ENCODE peak calls at places on chromosomes 4 and X, in five cellular contexts. One of them, this sample, is unnamed.

GRCh38 chr4:86508436-86508835 is 85.7 kb upstream of the PTPN13 start:
- DNase-seq in GM23248: peak; percentile 48
- DNase-seq in SK-N-SH: no peak
- DNase-seq in neuronal stem cell: no peak
- DNase-seq in gastrocnemius medialis: no peak
- DNase-seq in this sample: no peak

GRCh38 chr4:44760142-44760898 is 34.0 kb upstream of the GNPDA2 start:
- DNase-seq in SK-N-SH: peak; percentile 15
- DNase-seq in GM23248: peak; percentile 62
- DNase-seq in neuronal stem cell: peak; percentile 38
- DNase-seq in gastrocnemius medialis: no peak
- DNase-seq in this sample: peak; percentile 59

GRCh38 chr4:139184129-139184528 is 7.1 kb upstream of the ELF2 start:
- DNase-seq in SK-N-SH: no peak
- DNase-seq in neuronal stem cell: no peak
- DNase-seq in gastrocnemius medialis: no peak
- DNase-seq in GM23248: peak; percentile 53
- DNase-seq in this sample: no peak

GRCh38 chr4:12041828-12042227 is 613.1 kb upstream of the HS3ST1 start:
- DNase-seq in SK-N-SH: no peak
- DNase-seq in neuronal stem cell: no peak
- DNase-seq in GM23248: no peak
- DNase-seq in gastrocnemius medialis: no peak
- DNase-seq in this sample: peak; percentile 52

GRCh38 chr4:48109413-48110263 is 24.4 kb downstream of the TXK start:
- DNase-seq in GM23248: peak; percentile 58
- DNase-seq in SK-N-SH: peak; percentile 44
- DNase-seq in gastrocnemius medialis: no peak
- DNase-seq in neuronal stem cell: no peak
- DNase-seq in this sample: peak; percentile 48

GRCh38 chr4:39078829-39079228 is 16.8 kb downstream of the KLHL5 start:
- DNase-seq in neuronal stem cell: no peak
- DNase-seq in gastrocnemius medialis: no peak
- DNase-seq in GM23248: no peak
- DNase-seq in SK-N-SH: no peak
- DNase-seq in this sample: no peak

GRCh38 chr4:44149242-44149641 is 299.4 kb downstream of the KCTD8 start:
- DNase-seq in neuronal stem cell: no peak
- DNase-seq in gastrocnemius medialis: no peak
- DNase-seq in SK-N-SH: no peak
- DNase-seq in GM23248: no peak
- DNase-seq in this sample: no peak

GRCh38 chr4:87525636-87526035 is 3.5 kb downstream of the SPARCL1 start:
- DNase-seq in GM23248: no peak
- DNase-seq in neuronal stem cell: no peak
- DNase-seq in SK-N-SH: no peak
- DNase-seq in gastrocnemius medialis: no peak
- DNase-seq in this sample: no peak

GRCh38 chr4:10225096-10225495 is 108.5 kb upstream of the WDR1 start:
- DNase-seq in neuronal stem cell: no peak
- DNase-seq in GM23248: no peak
- DNase-seq in gastrocnemius medialis: no peak
- DNase-seq in SK-N-SH: no peak
- DNase-seq in this sample: no peak

GRCh38 chr4:183798249-183798920 is 106.7 kb upstream of the STOX2 start:
- DNase-seq in SK-N-SH: no peak
- DNase-seq in GM23248: no peak
- DNase-seq in neuronal stem cell: no peak
- DNase-seq in gastrocnemius medialis: no peak
- DNase-seq in this sample: peak; percentile 44

GRCh38 chr4:113300384-113301011 is 251.0 kb downstream of the ANK2 start:
- DNase-seq in neuronal stem cell: no peak
- DNase-seq in GM23248: peak; percentile 94
- DNase-seq in gastrocnemius medialis: no peak
- DNase-seq in SK-N-SH: no peak
- DNase-seq in this sample: peak; percentile 95

GRCh38 chr4:38534344-38534743 is 129.7 kb upstream of the KLF3 start:
- DNase-seq in GM23248: no peak
- DNase-seq in gastrocnemius medialis: no peak
- DNase-seq in SK-N-SH: no peak
- DNase-seq in neuronal stem cell: no peak
- DNase-seq in this sample: no peak

GRCh38 chrX:19343085-19343461 is 654 bp upstream of the PDHA1 start:
- DNase-seq in GM23248: no peak
- DNase-seq in neuronal stem cell: peak; percentile 9
- DNase-seq in gastrocnemius medialis: no peak
- DNase-seq in SK-N-SH: no peak
- DNase-seq in this sample: no peak

GRCh38 chrX:133359466-133359865 is 55.8 kb downstream of the GPC4 start:
- DNase-seq in GM23248: no peak
- DNase-seq in gastrocnemius medialis: no peak
- DNase-seq in neuronal stem cell: no peak
- DNase-seq in SK-N-SH: no peak
- DNase-seq in this sample: no peak

GRCh38 chr4:138096384-138097062 is 145.6 kb downstream of the SLC7A11 start:
- DNase-seq in neuronal stem cell: no peak
- DNase-seq in SK-N-SH: no peak
- DNase-seq in GM23248: no peak
- DNase-seq in gastrocnemius medialis: no peak
- DNase-seq in this sample: no peak

GRCh38 chr4:168076989-168077725 is 15.2 kb upstream of the ANXA10 start:
- DNase-seq in GM23248: peak; percentile 69
- DNase-seq in neuronal stem cell: peak; percentile 68
- DNase-seq in SK-N-SH: peak; percentile 37
- DNase-seq in gastrocnemius medialis: no peak
- DNase-seq in this sample: peak; percentile 84

GRCh38 chr4:8236920-8237195 is 32.7 kb upstream of the HTRA3 start:
- DNase-seq in GM23248: no peak
- DNase-seq in SK-N-SH: no peak
- DNase-seq in neuronal stem cell: no peak
- DNase-seq in gastrocnemius medialis: no peak
- DNase-seq in this sample: no peak

GRCh38 chr4:8235224-8235623 is 34.3 kb upstream of the HTRA3 start:
- DNase-seq in gastrocnemius medialis: no peak
- DNase-seq in neuronal stem cell: no peak
- DNase-seq in GM23248: no peak
- DNase-seq in SK-N-SH: no peak
- DNase-seq in this sample: no peak

GRCh38 chr4:8236141-8236919 is 33.2 kb upstream of the HTRA3 start:
- DNase-seq in gastrocnemius medialis: no peak
- DNase-seq in neuronal stem cell: no peak
- DNase-seq in SK-N-SH: peak; percentile 69
- DNase-seq in GM23248: no peak
- DNase-seq in this sample: no peak

GRCh38 chr4:8237256-8237989 is 32.1 kb upstream of the HTRA3 start:
- DNase-seq in gastrocnemius medialis: no peak
- DNase-seq in neuronal stem cell: no peak
- DNase-seq in SK-N-SH: no peak
- DNase-seq in GM23248: no peak
- DNase-seq in this sample: no peak

GRCh38 chr4:8235686-8236085 is 33.9 kb upstream of the HTRA3 start:
- DNase-seq in neuronal stem cell: no peak
- DNase-seq in SK-N-SH: no peak
- DNase-seq in GM23248: no peak
- DNase-seq in gastrocnemius medialis: no peak
- DNase-seq in this sample: no peak
- H3K4me3 ChIP-seq in neuronal stem cell: no peak overlapping the region
- H3K4me3 ChIP-seq in SK-N-SH: no peak overlapping the region
- H3K4me3 ChIP-seq in GM23248: no peak overlapping the region
- H3K4me3 ChIP-seq in gastrocnemius medialis: no peak overlapping the region
- H3K4me3 ChIP-seq in this sample: no peak overlapping the region

GRCh38 chrX:15310117-15310516 is 5.3 kb downstream of the ASB11 start:
- DNase-seq in GM23248: peak; percentile 11
- DNase-seq in neuronal stem cell: no peak
- DNase-seq in gastrocnemius medialis: peak; percentile 56
- DNase-seq in SK-N-SH: no peak
- DNase-seq in this sample: peak; percentile 69
- H3K27ac ChIP-seq in GM23248: no peak overlapping the region
- H3K27ac ChIP-seq in neuronal stem cell: no peak overlapping the region
- H3K27ac ChIP-seq in gastrocnemius medialis: peak overlapping the region; percentile 92
- H3K27ac ChIP-seq in SK-N-SH: no peak overlapping the region
- H3K27ac ChIP-seq in this sample: no peak overlapping the region

GRCh38 chr4:95048296-95048695 is 290.5 kb downstream of the BMPR1B start:
- DNase-seq in SK-N-SH: no peak
- DNase-seq in neuronal stem cell: no peak
- DNase-seq in gastrocnemius medialis: no peak
- DNase-seq in GM23248: no peak
- DNase-seq in this sample: no peak

GRCh38 chr4:95050980-95051688 is 293.4 kb downstream of the BMPR1B start:
- DNase-seq in GM23248: no peak
- DNase-seq in neuronal stem cell: peak; percentile 45
- DNase-seq in gastrocnemius medialis: peak; percentile 30
- DNase-seq in SK-N-SH: no peak
- DNase-seq in this sample: no peak

GRCh38 chr4:95049838-95050237 is 292.1 kb downstream of the BMPR1B start:
- DNase-seq in SK-N-SH: no peak
- DNase-seq in GM23248: no peak
- DNase-seq in gastrocnemius medialis: no peak
- DNase-seq in neuronal stem cell: no peak
- DNase-seq in this sample: peak; percentile 53

GRCh38 chr4:95051689-95052026 is 293.9 kb downstream of the BMPR1B start:
- DNase-seq in GM23248: no peak
- DNase-seq in SK-N-SH: no peak
- DNase-seq in neuronal stem cell: no peak
- DNase-seq in gastrocnemius medialis: no peak
- DNase-seq in this sample: no peak
- H3K4me3 ChIP-seq in GM23248: no peak overlapping the region
- H3K4me3 ChIP-seq in SK-N-SH: no peak overlapping the region
- H3K4me3 ChIP-seq in neuronal stem cell: peak overlapping the region; percentile 54
- H3K4me3 ChIP-seq in gastrocnemius medialis: peak overlapping the region; percentile 51
- H3K4me3 ChIP-seq in this sample: no peak overlapping the region

DNA sequence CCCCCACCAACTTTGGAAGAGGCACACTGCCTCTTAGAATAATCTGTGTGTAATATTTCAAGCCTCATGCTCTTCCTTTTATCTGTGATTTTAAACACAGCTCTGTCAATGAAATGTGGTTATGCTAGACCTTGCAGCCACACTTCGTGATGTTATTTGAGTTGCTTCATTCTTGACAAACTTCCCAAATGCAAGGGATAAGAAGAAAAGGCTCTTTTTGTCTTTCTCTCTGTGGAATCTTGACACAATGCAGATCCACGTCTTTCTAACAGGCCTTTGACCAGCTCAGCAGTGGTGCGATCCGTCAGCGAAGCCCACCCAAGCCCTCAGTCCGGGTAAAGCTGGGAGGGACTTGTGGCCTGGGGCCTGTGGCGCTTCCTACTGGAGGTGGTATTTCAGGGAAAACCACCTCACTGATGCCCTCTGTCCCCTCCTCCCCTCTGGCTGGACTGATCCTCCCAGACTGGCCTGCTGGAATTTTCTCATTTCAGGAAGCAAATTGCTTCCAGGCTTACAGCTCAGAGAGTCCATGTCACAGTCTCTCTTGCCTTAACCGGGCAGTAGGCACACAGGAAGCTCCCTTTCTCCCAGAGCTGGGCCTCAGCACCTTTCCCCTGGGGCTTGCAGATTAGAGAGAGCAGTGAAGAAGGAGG is 19.5 kb upstream of the CCKAR start:
- DNase-seq in GM23248: peak; percentile 42
- DNase-seq in neuronal stem cell: no peak
- DNase-seq in gastrocnemius medialis: no peak
- DNase-seq in SK-N-SH: no peak
- DNase-seq in this sample: peak; percentile 58
- H3K27ac ChIP-seq in GM23248: peak overlapping the region; percentile 17
- H3K27ac ChIP-seq in neuronal stem cell: no peak overlapping the region
- H3K27ac ChIP-seq in gastrocnemius medialis: no peak overlapping the region
- H3K27ac ChIP-seq in SK-N-SH: no peak overlapping the region
- H3K27ac ChIP-seq in this sample: no peak overlapping the region

GRCh38 chrX:154372612-154373022 is 1.8 kb downstream of the FLNA start:
- DNase-seq in GM23248: peak; percentile 68
- DNase-seq in gastrocnemius medialis: no peak
- DNase-seq in neuronal stem cell: no peak
- DNase-seq in SK-N-SH: no peak
- DNase-seq in this sample: peak; percentile 49
- H3K4me3 ChIP-seq in GM23248: peak overlapping the region; percentile 73
- H3K4me3 ChIP-seq in gastrocnemius medialis: no peak overlapping the region
- H3K4me3 ChIP-seq in neuronal stem cell: no peak overlapping the region
- H3K4me3 ChIP-seq in SK-N-SH: no peak overlapping the region
- H3K4me3 ChIP-seq in this sample: no peak overlapping the region

DNA sequence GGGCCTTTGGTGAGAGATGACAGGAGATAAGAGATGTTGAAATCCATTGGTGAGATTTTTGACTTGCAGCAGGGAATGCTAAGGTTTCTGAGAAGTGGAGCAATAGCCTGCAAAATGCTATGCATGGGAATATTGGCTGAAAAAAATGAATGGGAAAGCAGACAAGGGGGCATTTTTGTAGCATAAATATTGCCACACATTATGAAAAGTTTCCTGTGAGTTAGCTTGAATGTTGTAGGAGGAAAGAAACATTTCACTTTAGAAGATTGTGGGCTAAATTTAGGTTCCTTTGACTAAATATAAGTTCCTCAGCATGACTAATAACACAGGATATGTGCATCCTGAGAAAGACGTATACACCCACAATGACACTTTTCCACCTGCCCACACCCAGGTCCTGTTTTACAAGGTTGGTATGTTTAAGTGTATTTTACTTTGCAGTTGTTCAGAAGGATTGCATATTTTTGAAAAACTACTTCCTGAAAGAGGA is 28.4 kb downstream of the PHEX start:
- DNase-seq in GM23248: peak; percentile 54
- DNase-seq in SK-N-SH: no peak
- DNase-seq in gastrocnemius medialis: no peak
- DNase-seq in neuronal stem cell: no peak
- DNase-seq in this sample: no peak
- H3K27ac ChIP-seq in GM23248: peak overlapping the region; percentile 32
- H3K27ac ChIP-seq in SK-N-SH: no peak overlapping the region
- H3K27ac ChIP-seq in gastrocnemius medialis: no peak overlapping the region
- H3K27ac ChIP-seq in neuronal stem cell: no peak overlapping the region
- H3K27ac ChIP-seq in this sample: no peak overlapping the region

GRCh38 chr4:88814043-88814617 is 116.5 kb upstream of the NAP1L5 start:
- DNase-seq in neuronal stem cell: no peak
- DNase-seq in gastrocnemius medialis: no peak
- DNase-seq in SK-N-SH: no peak
- DNase-seq in GM23248: no peak
- DNase-seq in this sample: no peak
- H3K4me3 ChIP-seq in neuronal stem cell: no peak overlapping the region
- H3K4me3 ChIP-seq in gastrocnemius medialis: no peak overlapping the region
- H3K4me3 ChIP-seq in SK-N-SH: no peak overlapping the region
- H3K4me3 ChIP-seq in GM23248: no peak overlapping the region
- H3K4me3 ChIP-seq in this sample: no peak overlapping the region

GRCh38 chrX:55908685-55909212 is 191.2 kb downstream of the RRAGB start:
- DNase-seq in neuronal stem cell: peak; percentile 3
- DNase-seq in GM23248: peak; percentile 35
- DNase-seq in gastrocnemius medialis: no peak
- DNase-seq in SK-N-SH: no peak
- DNase-seq in this sample: peak; percentile 35
- H3K27ac ChIP-seq in neuronal stem cell: peak overlapping the region; percentile 91
- H3K27ac ChIP-seq in GM23248: no peak overlapping the region
- H3K27ac ChIP-seq in gastrocnemius medialis: peak overlapping the region; percentile 51
- H3K27ac ChIP-seq in SK-N-SH: no peak overlapping the region
- H3K27ac ChIP-seq in this sample: peak overlapping the region; percentile 6

This sample was measured in cardiac muscle cell.